ENCODE peak calls at places on chromosomes 5 and 9, in ten cellular contexts. R, W, B, H, A, D, O, K, M and G are unnamed samples.

GRCh38 chr5:39197556-39197955 is 21.8 kb downstream of the FYB1 start:
- DNase-seq in B (no peak), A (no peak), D (no peak), R (peak), W (no peak), K (no peak), O (no peak), H (peak), M (no peak), G (no peak)

GRCh38 chr9:98323051-98323830 is 67.8 kb upstream of the TBC1D2 start:
- DNase-seq in D (no peak), O (no peak), W (no peak), B (no peak), K (no peak), M (no peak), H (no peak), A (peak), R (no peak), G (no peak)

GRCh38 chr9:129125478-129125877 is 14.3 kb downstream of the PTPA start:
- DNase-seq in K (no peak), R (no peak), D (no peak), M (no peak), A (no peak), W (no peak), H (no peak), B (no peak), O (no peak), G (no peak)

GRCh38 chr9:16656432-16657169 is 213.9 kb downstream of the BNC2 start:
- DNase-seq in R (no peak), B (no peak), D (no peak), H (no peak), A (no peak), K (no peak), W (no peak), M (no peak), O (no peak), G (no peak)

GRCh38 chr5:92508271-92508670 is 1072.7 kb downstream of the NR2F1-AS1 start:
- DNase-seq in W (no peak), M (no peak), B (no peak), D (no peak), H (no peak), R (no peak), K (no peak), O (no peak), A (no peak), G (no peak)

GRCh38 chr5:67493676-67494075 is 297.1 kb upstream of the CD180 start:
- DNase-seq in R (no peak), B (no peak), W (peak), O (peak), M (peak), A (no peak), H (peak), K (no peak), D (no peak), G (peak)

GRCh38 chr9:114666841-114667240 is 9.2 kb upstream of the TEX53 start:
- DNase-seq in A (no peak), M (no peak), W (no peak), B (no peak), H (peak), K (no peak), D (no peak), R (peak), O (no peak), G (no peak)

GRCh38 chr9:100443781-100444768 is 17.1 kb downstream of the MSANTD3 start:
- DNase-seq in H (no peak), A (no peak), R (no peak), O (no peak), K (no peak), W (no peak), D (no peak), B (no peak), M (no peak), G (no peak)

GRCh38 chr9:82354260-82354659 is 365.7 kb downstream of the SPATA31D1 start:
- DNase-seq in A (no peak), R (no peak), W (no peak), D (no peak), K (no peak), H (no peak), O (no peak), M (no peak), B (no peak), G (no peak)

GRCh38 chr5:32584651-32585050 is 706 bp upstream of the SUB1 start:
- DNase-seq in D (no peak), W (no peak), H (no peak), R (no peak), M (no peak), B (no peak), O (no peak), K (no peak), A (no peak), G (no peak)

GRCh38 chr5:113778147-113778546 is 264.7 kb downstream of the YTHDC2 start:
- DNase-seq in K (no peak), B (no peak), D (no peak), R (no peak), H (no peak), O (no peak), W (no peak), A (no peak), M (no peak), G (no peak)

GRCh38 chr5:33994845-33995244 is 10.4 kb upstream of the SLC45A2 start:
- DNase-seq in W (no peak), K (no peak), H (peak), A (no peak), D (no peak), B (no peak), R (no peak), M (peak), O (no peak), G (no peak)

GRCh38 chr9:38339087-38339486 is 53.4 kb upstream of the ALDH1B1 start:
- DNase-seq in B (no peak), W (no peak), R (no peak), O (no peak), K (no peak), D (peak), H (no peak), M (no peak), A (no peak), G (no peak)

GRCh38 chr5:82044015-82044414 is 72.2 kb downstream of the ATG10 start:
- DNase-seq in W (no peak), M (no peak), H (no peak), D (no peak), A (no peak), O (no peak), K (no peak), B (no peak), R (no peak), G (no peak)

GRCh38 chr5:159456722-159457462 is 126.6 kb upstream of the IL12B start:
- DNase-seq in B (no peak), H (peak), R (peak), D (no peak), A (no peak), M (no peak), K (peak), W (no peak), O (no peak), G (no peak)

GRCh38 chr9:126804198-126804695 is 593 bp upstream of the ZBTB43 start:
- DNase-seq in K (no peak), B (no peak), D (no peak), A (no peak), O (no peak), M (no peak), R (no peak), H (no peak), W (no peak), G (no peak)